ENCODE peak calls at places on chromosome 21, in ten cellular contexts. One of them, this sample, is unnamed.

GRCh38 chr21:42636931-42637601 is 16.4 kb upstream of the PDE9A start:
- DNase-seq in RPMI7951: no peak
- DNase-seq in EL: no peak
- DNase-seq in coronary artery: no peak
- DNase-seq in fibroblast of pulmonary artery: no peak
- DNase-seq in activated CD4-positive, alpha-beta T cell treated with anti-CD3 and anti-CD28 coated beads for 48 hours: no peak
- DNase-seq in cardiac septum: no peak
- DNase-seq in NCI-H510A treated with DMSO at 0.1 percent for 48 hours: no peak
- DNase-seq in IMR-90: no peak
- DNase-seq in cerebellar nuclear complex: no peak
- DNase-seq in this sample: no peak

GRCh38 chr21:27545754-27546349 is 579.0 kb upstream of the ADAMTS5 start:
- DNase-seq in NCI-H510A treated with DMSO at 0.1 percent for 48 hours: no peak
- DNase-seq in coronary artery: no peak
- DNase-seq in EL: no peak
- DNase-seq in activated CD4-positive, alpha-beta T cell treated with anti-CD3 and anti-CD28 coated beads for 48 hours: no peak
- DNase-seq in IMR-90: no peak
- DNase-seq in cardiac septum: no peak
- DNase-seq in fibroblast of pulmonary artery: no peak
- DNase-seq in cerebellar nuclear complex: no peak
- DNase-seq in RPMI7951: no peak
- DNase-seq in this sample: no peak

GRCh38 chr21:37873655-37874054 is 42.6 kb downstream of the KCNJ6 start:
- DNase-seq in fibroblast of pulmonary artery: peak
- DNase-seq in coronary artery: no peak
- DNase-seq in cerebellar nuclear complex: no peak
- DNase-seq in EL: peak
- DNase-seq in RPMI7951: peak
- DNase-seq in activated CD4-positive, alpha-beta T cell treated with anti-CD3 and anti-CD28 coated beads for 48 hours: no peak
- DNase-seq in NCI-H510A treated with DMSO at 0.1 percent for 48 hours: no peak
- DNase-seq in cardiac septum: no peak
- DNase-seq in IMR-90: peak
- DNase-seq in this sample: no peak

GRCh38 chr21:43921602-43921978 is 56.6 kb downstream of the AGPAT3 start:
- DNase-seq in activated CD4-positive, alpha-beta T cell treated with anti-CD3 and anti-CD28 coated beads for 48 hours: peak
- DNase-seq in RPMI7951: no peak
- DNase-seq in IMR-90: no peak
- DNase-seq in cardiac septum: no peak
- DNase-seq in NCI-H510A treated with DMSO at 0.1 percent for 48 hours: no peak
- DNase-seq in coronary artery: no peak
- DNase-seq in fibroblast of pulmonary artery: no peak
- DNase-seq in cerebellar nuclear complex: no peak
- DNase-seq in EL: no peak
- DNase-seq in this sample: peak

GRCh38 chr21:33432496-33432895 is 29.3 kb downstream of the IFNGR2 start:
- DNase-seq in RPMI7951: no peak
- DNase-seq in NCI-H510A treated with DMSO at 0.1 percent for 48 hours: no peak
- DNase-seq in coronary artery: no peak
- DNase-seq in activated CD4-positive, alpha-beta T cell treated with anti-CD3 and anti-CD28 coated beads for 48 hours: no peak
- DNase-seq in cerebellar nuclear complex: no peak
- DNase-seq in fibroblast of pulmonary artery: no peak
- DNase-seq in cardiac septum: no peak
- DNase-seq in IMR-90: no peak
- DNase-seq in EL: no peak
- DNase-seq in this sample: no peak

GRCh38 chr21:17673261-17674020 is 60.7 kb upstream of the BTG3 start:
- DNase-seq in cerebellar nuclear complex: no peak
- DNase-seq in cardiac septum: no peak
- DNase-seq in EL: peak
- DNase-seq in NCI-H510A treated with DMSO at 0.1 percent for 48 hours: no peak
- DNase-seq in RPMI7951: peak
- DNase-seq in activated CD4-positive, alpha-beta T cell treated with anti-CD3 and anti-CD28 coated beads for 48 hours: no peak
- DNase-seq in IMR-90: no peak
- DNase-seq in coronary artery: no peak
- DNase-seq in fibroblast of pulmonary artery: peak
- DNase-seq in this sample: no peak

GRCh38 chr21:32256873-32257620 is 21.8 kb downstream of the MIS18A start:
- DNase-seq in activated CD4-positive, alpha-beta T cell treated with anti-CD3 and anti-CD28 coated beads for 48 hours: no peak
- DNase-seq in cerebellar nuclear complex: no peak
- DNase-seq in cardiac septum: no peak
- DNase-seq in coronary artery: peak
- DNase-seq in NCI-H510A treated with DMSO at 0.1 percent for 48 hours: no peak
- DNase-seq in fibroblast of pulmonary artery: peak
- DNase-seq in RPMI7951: peak
- DNase-seq in IMR-90: peak
- DNase-seq in EL: peak
- DNase-seq in this sample: no peak

GRCh38 chr21:46418265-46418946 is 40.3 kb upstream of the DIP2A start:
- DNase-seq in coronary artery: no peak
- DNase-seq in cerebellar nuclear complex: no peak
- DNase-seq in cardiac septum: no peak
- DNase-seq in IMR-90: no peak
- DNase-seq in EL: no peak
- DNase-seq in RPMI7951: no peak
- DNase-seq in fibroblast of pulmonary artery: no peak
- DNase-seq in NCI-H510A treated with DMSO at 0.1 percent for 48 hours: no peak
- DNase-seq in activated CD4-positive, alpha-beta T cell treated with anti-CD3 and anti-CD28 coated beads for 48 hours: no peak
- DNase-seq in this sample: no peak

GRCh38 chr21:46345861-46346260 is 21.9 kb downstream of the PCNT start:
- DNase-seq in fibroblast of pulmonary artery: no peak
- DNase-seq in cerebellar nuclear complex: no peak
- DNase-seq in activated CD4-positive, alpha-beta T cell treated with anti-CD3 and anti-CD28 coated beads for 48 hours: no peak
- DNase-seq in RPMI7951: no peak
- DNase-seq in EL: no peak
- DNase-seq in IMR-90: no peak
- DNase-seq in cardiac septum: no peak
- DNase-seq in coronary artery: no peak
- DNase-seq in NCI-H510A treated with DMSO at 0.1 percent for 48 hours: no peak
- DNase-seq in this sample: no peak

GRCh38 chr21:34670220-34670961 is 1.6 kb downstream of the CLIC6 start:
- DNase-seq in IMR-90: no peak
- DNase-seq in activated CD4-positive, alpha-beta T cell treated with anti-CD3 and anti-CD28 coated beads for 48 hours: no peak
- DNase-seq in fibroblast of pulmonary artery: no peak
- DNase-seq in cerebellar nuclear complex: no peak
- DNase-seq in RPMI7951: no peak
- DNase-seq in cardiac septum: no peak
- DNase-seq in EL: peak
- DNase-seq in coronary artery: no peak
- DNase-seq in NCI-H510A treated with DMSO at 0.1 percent for 48 hours: no peak
- DNase-seq in this sample: peak

GRCh38 chr21:10464975-10465374 is 56.4 kb upstream of the TPTE start:
- DNase-seq in cardiac septum: no peak
- DNase-seq in activated CD4-positive, alpha-beta T cell treated with anti-CD3 and anti-CD28 coated beads for 48 hours: no peak
- DNase-seq in cerebellar nuclear complex: no peak
- DNase-seq in NCI-H510A treated with DMSO at 0.1 percent for 48 hours: no peak
- DNase-seq in fibroblast of pulmonary artery: no peak
- DNase-seq in EL: no peak
- DNase-seq in RPMI7951: no peak
- DNase-seq in IMR-90: no peak
- DNase-seq in coronary artery: no peak
- DNase-seq in this sample: no peak

GRCh38 chr21:25871566-25871965 is 136.8 kb downstream of the GABPA start:
- DNase-seq in RPMI7951: no peak
- DNase-seq in EL: no peak
- DNase-seq in fibroblast of pulmonary artery: no peak
- DNase-seq in IMR-90: no peak
- DNase-seq in NCI-H510A treated with DMSO at 0.1 percent for 48 hours: no peak
- DNase-seq in cardiac septum: no peak
- DNase-seq in cerebellar nuclear complex: no peak
- DNase-seq in activated CD4-positive, alpha-beta T cell treated with anti-CD3 and anti-CD28 coated beads for 48 hours: peak
- DNase-seq in coronary artery: no peak
- DNase-seq in this sample: no peak

GRCh38 chr21:27580276-27580675 is 613.4 kb upstream of the ADAMTS5 start:
- DNase-seq in cerebellar nuclear complex: no peak
- DNase-seq in fibroblast of pulmonary artery: peak
- DNase-seq in NCI-H510A treated with DMSO at 0.1 percent for 48 hours: no peak
- DNase-seq in EL: peak
- DNase-seq in coronary artery: no peak
- DNase-seq in cardiac septum: no peak
- DNase-seq in activated CD4-positive, alpha-beta T cell treated with anti-CD3 and anti-CD28 coated beads for 48 hours: no peak
- DNase-seq in RPMI7951: peak
- DNase-seq in IMR-90: peak
- DNase-seq in this sample: no peak

GRCh38 chr21:46622226-46622625 is 13.2 kb upstream of the PRMT2 start:
- DNase-seq in NCI-H510A treated with DMSO at 0.1 percent for 48 hours: no peak
- DNase-seq in cardiac septum: no peak
- DNase-seq in IMR-90: no peak
- DNase-seq in coronary artery: no peak
- DNase-seq in activated CD4-positive, alpha-beta T cell treated with anti-CD3 and anti-CD28 coated beads for 48 hours: no peak
- DNase-seq in cerebellar nuclear complex: no peak
- DNase-seq in EL: no peak
- DNase-seq in fibroblast of pulmonary artery: no peak
- DNase-seq in RPMI7951: peak
- DNase-seq in this sample: no peak

GRCh38 chr21:37071561-37072238 is 1.2 kb downstream of the PIGP start:
- DNase-seq in activated CD4-positive, alpha-beta T cell treated with anti-CD3 and anti-CD28 coated beads for 48 hours: peak
- DNase-seq in coronary artery: peak
- DNase-seq in IMR-90: peak
- DNase-seq in EL: peak
- DNase-seq in cardiac septum: no peak
- DNase-seq in RPMI7951: peak
- DNase-seq in NCI-H510A treated with DMSO at 0.1 percent for 48 hours: peak
- DNase-seq in fibroblast of pulmonary artery: peak
- DNase-seq in cerebellar nuclear complex: peak
- DNase-seq in this sample: peak

GRCh38 chr21:45158491-45159423 is 84.4 kb downstream of the ADARB1 start:
- DNase-seq in coronary artery: peak
- DNase-seq in activated CD4-positive, alpha-beta T cell treated with anti-CD3 and anti-CD28 coated beads for 48 hours: no peak
- DNase-seq in EL: no peak
- DNase-seq in IMR-90: no peak
- DNase-seq in NCI-H510A treated with DMSO at 0.1 percent for 48 hours: no peak
- DNase-seq in fibroblast of pulmonary artery: no peak
- DNase-seq in cardiac septum: peak
- DNase-seq in cerebellar nuclear complex: no peak
- DNase-seq in RPMI7951: no peak
- DNase-seq in this sample: no peak

GRCh38 chr21:37484535-37485474 is 118.2 kb downstream of the DYRK1A start:
- DNase-seq in coronary artery: no peak
- DNase-seq in fibroblast of pulmonary artery: no peak
- DNase-seq in RPMI7951: no peak
- DNase-seq in IMR-90: peak
- DNase-seq in cerebellar nuclear complex: no peak
- DNase-seq in NCI-H510A treated with DMSO at 0.1 percent for 48 hours: no peak
- DNase-seq in EL: no peak
- DNase-seq in cardiac septum: no peak
- DNase-seq in activated CD4-positive, alpha-beta T cell treated with anti-CD3 and anti-CD28 coated beads for 48 hours: no peak
- DNase-seq in this sample: no peak

GRCh38 chr21:38341546-38342012 is 84.8 kb downstream of the KCNJ15 start:
- DNase-seq in RPMI7951: peak
- DNase-seq in coronary artery: peak
- DNase-seq in EL: no peak
- DNase-seq in activated CD4-positive, alpha-beta T cell treated with anti-CD3 and anti-CD28 coated beads for 48 hours: no peak
- DNase-seq in cerebellar nuclear complex: no peak
- DNase-seq in fibroblast of pulmonary artery: no peak
- DNase-seq in IMR-90: no peak
- DNase-seq in NCI-H510A treated with DMSO at 0.1 percent for 48 hours: no peak
- DNase-seq in cardiac septum: no peak
- DNase-seq in this sample: no peak

GRCh38 chr21:38234395-38235142 is 22.2 kb upstream of the KCNJ15 start:
- DNase-seq in coronary artery: no peak
- DNase-seq in cerebellar nuclear complex: no peak
- DNase-seq in RPMI7951: no peak
- DNase-seq in activated CD4-positive, alpha-beta T cell treated with anti-CD3 and anti-CD28 coated beads for 48 hours: no peak
- DNase-seq in IMR-90: no peak
- DNase-seq in NCI-H510A treated with DMSO at 0.1 percent for 48 hours: peak
- DNase-seq in cardiac septum: no peak
- DNase-seq in fibroblast of pulmonary artery: no peak
- DNase-seq in EL: no peak
- DNase-seq in this sample: no peak

GRCh38 chr21:45804809-45805313 is 161.3 kb downstream of the PCBP3 start:
- DNase-seq in NCI-H510A treated with DMSO at 0.1 percent for 48 hours: no peak
- DNase-seq in fibroblast of pulmonary artery: no peak
- DNase-seq in RPMI7951: no peak
- DNase-seq in IMR-90: no peak
- DNase-seq in activated CD4-positive, alpha-beta T cell treated with anti-CD3 and anti-CD28 coated beads for 48 hours: no peak
- DNase-seq in cerebellar nuclear complex: no peak
- DNase-seq in EL: no peak
- DNase-seq in cardiac septum: no peak
- DNase-seq in coronary artery: no peak
- DNase-seq in this sample: no peak

GRCh38 chr21:27722095-27722494 is 755.2 kb upstream of the ADAMTS5 start:
- DNase-seq in NCI-H510A treated with DMSO at 0.1 percent for 48 hours: no peak
- DNase-seq in RPMI7951: no peak
- DNase-seq in IMR-90: no peak
- DNase-seq in activated CD4-positive, alpha-beta T cell treated with anti-CD3 and anti-CD28 coated beads for 48 hours: no peak
- DNase-seq in cardiac septum: no peak
- DNase-seq in EL: no peak
- DNase-seq in coronary artery: no peak
- DNase-seq in cerebellar nuclear complex: no peak
- DNase-seq in fibroblast of pulmonary artery: no peak
- DNase-seq in this sample: no peak

GRCh38 chr21:44927587-44928461 is 7.1 kb upstream of the ITGB2 start:
- DNase-seq in IMR-90: peak
- DNase-seq in coronary artery: no peak
- DNase-seq in NCI-H510A treated with DMSO at 0.1 percent for 48 hours: no peak
- DNase-seq in RPMI7951: peak
- DNase-seq in cerebellar nuclear complex: no peak
- DNase-seq in cardiac septum: peak
- DNase-seq in activated CD4-positive, alpha-beta T cell treated with anti-CD3 and anti-CD28 coated beads for 48 hours: peak
- DNase-seq in fibroblast of pulmonary artery: peak
- DNase-seq in EL: peak
- DNase-seq in this sample: peak

GRCh38 chr21:36504067-36505058 is 24.4 kb upstream of the CLDN14 start:
- DNase-seq in NCI-H510A treated with DMSO at 0.1 percent for 48 hours: peak
- DNase-seq in RPMI7951: peak
- DNase-seq in activated CD4-positive, alpha-beta T cell treated with anti-CD3 and anti-CD28 coated beads for 48 hours: peak
- DNase-seq in cardiac septum: no peak
- DNase-seq in IMR-90: peak
- DNase-seq in coronary artery: no peak
- DNase-seq in EL: peak
- DNase-seq in fibroblast of pulmonary artery: peak
- DNase-seq in cerebellar nuclear complex: no peak
- DNase-seq in this sample: no peak

GRCh38 chr21:34801519-34802132 is 132.8 kb downstream of the CLIC6 start:
- DNase-seq in coronary artery: no peak
- DNase-seq in fibroblast of pulmonary artery: peak
- DNase-seq in cerebellar nuclear complex: no peak
- DNase-seq in RPMI7951: no peak
- DNase-seq in cardiac septum: no peak
- DNase-seq in EL: peak
- DNase-seq in activated CD4-positive, alpha-beta T cell treated with anti-CD3 and anti-CD28 coated beads for 48 hours: no peak
- DNase-seq in NCI-H510A treated with DMSO at 0.1 percent for 48 hours: no peak
- DNase-seq in IMR-90: no peak
- DNase-seq in this sample: peak

GRCh38 chr21:35829014-35829525 is 231.3 kb downstream of the SETD4 start:
- DNase-seq in activated CD4-positive, alpha-beta T cell treated with anti-CD3 and anti-CD28 coated beads for 48 hours: no peak
- DNase-seq in IMR-90: no peak
- DNase-seq in coronary artery: no peak
- DNase-seq in NCI-H510A treated with DMSO at 0.1 percent for 48 hours: peak
- DNase-seq in RPMI7951: peak
- DNase-seq in EL: no peak
- DNase-seq in cardiac septum: no peak
- DNase-seq in fibroblast of pulmonary artery: no peak
- DNase-seq in cerebellar nuclear complex: no peak
- DNase-seq in this sample: no peak

This sample was measured in GM10248.